ENCODE peak calls at places on chromosomes 13 and 19, in seven cellular contexts. I, M, T, N, B, K and P are unnamed samples.
A peak's percentile ranks its signal among the peaks of the same experiment; 100 is the strongest.

GRCh38 chr13:93080587-93080986 is 146.0 kb upstream of the GPC6 start:
- DNase-seq in I (no peak), M (no peak), T (no peak), N (no peak), B (no peak), K (no peak), P (no peak)

GRCh38 chr19:4369888-4370260 is 26.5 kb downstream of the MPND start:
- DNase-seq in I (no peak), M (no peak), T (peak; percentile 90), N (no peak), B (no peak), K (peak; percentile 63), P (peak; percentile 37)

GRCh38 chr19:4279530-4280422 is 710 bp downstream of the SHD start:
- DNase-seq in I (no peak), M (no peak), T (no peak), N (no peak), B (no peak), K (no peak), P (no peak)

GRCh38 chr13:76533251-76533650 is 353.0 kb downstream of the KCTD12 start:
- DNase-seq in I (no peak), M (no peak), T (no peak), N (no peak), B (no peak), K (no peak), P (no peak)

GRCh38 chr19:4371209-4371897 is 28.0 kb downstream of the MPND start:
- DNase-seq in I (no peak), M (no peak), T (no peak), N (no peak), B (no peak), K (no peak), P (peak; percentile 32)

GRCh38 chr13:29935309-29935981 is 85.0 kb upstream of the UBL3 start:
- DNase-seq in I (no peak), M (no peak), T (peak; percentile 93), N (no peak), B (no peak), K (no peak), P (no peak)

GRCh38 chr13:112760931-112761330 is 71.1 kb downstream of the ATP11A start:
- DNase-seq in I (no peak), M (no peak), T (no peak), N (no peak), B (no peak), K (no peak), P (no peak)

GRCh38 chr19:44644391-44645016 is 794 bp downstream of the PVR start:
- DNase-seq in I (no peak), M (no peak), T (peak; percentile 32), N (no peak), B (no peak), K (peak; percentile 50), P (peak; percentile 41)

GRCh38 chr19:3276341-3276799 is 51.9 kb downstream of the CELF5 start:
- DNase-seq in I (no peak), M (no peak), T (peak; percentile 69), N (no peak), B (peak; percentile 29), K (peak; percentile 98), P (peak; percentile 78)

GRCh38 chr13:65656740-65657329 is 1573.3 kb downstream of the PCDH9 start:
- DNase-seq in I (no peak), M (no peak), T (no peak), N (no peak), B (no peak), K (no peak), P (no peak)

GRCh38 chr19:3544742-3545668 is 6.0 kb downstream of the TEKTIP1 start:
- DNase-seq in I (no peak), M (peak; percentile 69), T (peak; percentile 85), N (no peak), B (peak; percentile 80), K (peak; percentile 93), P (peak; percentile 89)

GRCh38 chr19:28619842-28620429 is 593.0 kb downstream of the UQCRFS1 start:
- DNase-seq in I (no peak), M (no peak), T (no peak), N (no peak), B (no peak), K (no peak), P (no peak)

GRCh38 chr13:78241278-78241919 is 322.8 kb upstream of the EDNRB start:
- DNase-seq in I (no peak), M (no peak), T (peak; percentile 45), N (no peak), B (peak; percentile 30), K (peak; percentile 73), P (peak; percentile 69)

GRCh38 chr13:36706755-36707154 is 32.9 kb downstream of the SERTM1 start:
- DNase-seq in I (no peak), M (no peak), T (no peak), N (no peak), B (no peak), K (no peak), P (no peak)

GRCh38 chr13:32695602-32696250 is 109.5 kb downstream of the PDS5B start:
- DNase-seq in I (no peak), M (no peak), T (no peak), N (no peak), B (no peak), K (no peak), P (no peak)

GRCh38 chr13:83732755-83733154 is 149.5 kb downstream of the SLITRK1 start:
- DNase-seq in I (no peak), M (no peak), T (no peak), N (no peak), B (no peak), K (no peak), P (no peak)

GRCh38 chr13:23615677-23616076 is 45.5 kb downstream of the TNFRSF19 start:
- DNase-seq in I (no peak), M (no peak), T (no peak), N (no peak), B (no peak), K (no peak), P (no peak)

GRCh38 chr19:52007436-52007804 is 591 bp downstream of the ZNF615 start:
- DNase-seq in I (no peak), M (no peak), T (peak; percentile 12), N (no peak), B (no peak), K (peak; percentile 27), P (peak; percentile 13)

GRCh38 chr13:112567161-112567862 is 20.6 kb downstream of the TUBGCP3 start:
- DNase-seq in I (no peak), M (no peak), T (no peak), N (no peak), B (no peak), K (no peak), P (no peak)

GRCh38 chr19:48618916-48619691 is at the start of the genes RPL18 and SPHK2:
- DNase-seq in I (peak; percentile 100), M (peak; percentile 98), T (peak; percentile 98), N (peak; percentile 99), B (peak; percentile 92), K (peak; percentile 96), P (peak; percentile 95)
- TF ChIP-seq CTCF in I (no peak), M (peak; percentile 31), T (no peak), N (no peak), B (no peak), K (no peak), P (no peak)

GRCh38 chr13:110157718-110158117 is 149.2 kb downstream of the COL4A1 start:
- DNase-seq in I (no peak), M (no peak), T (no peak), N (no peak), B (no peak), K (no peak), P (no peak)
- TF ChIP-seq CTCF in I (no peak), M (no peak), T (no peak), N (no peak), B (no peak), K (no peak), P (no peak)

GRCh38 chr19:40200352-40201099 is 9.3 kb downstream of the MAP3K10 start:
- DNase-seq in I (no peak), M (no peak), T (no peak), N (no peak), B (no peak), K (no peak), P (no peak)
- TF ChIP-seq CTCF in I (no peak), M (no peak), T (no peak), N (no peak), B (no peak), K (no peak), P (no peak)

GRCh38 chr13:72384186-72384823 is 343.1 kb downstream of the MZT1 start:
- DNase-seq in I (no peak), M (no peak), T (no peak), N (no peak), B (no peak), K (no peak), P (no peak)
- TF ChIP-seq CTCF in I (no peak), M (no peak), T (no peak), N (no peak), B (no peak), K (no peak), P (no peak)

GRCh38 chr19:1512671-1513491 is at the start of gene ADAMTSL5:
- DNase-seq in I (no peak), M (peak; percentile 72), T (peak; percentile 82), N (peak; percentile 32), B (no peak), K (peak; percentile 45), P (peak; percentile 51)
- TF ChIP-seq CTCF in I (no peak), M (no peak), T (no peak), N (no peak), B (peak; percentile 44), K (no peak), P (no peak)

GRCh38 chr19:40383668-40384248 is 6.2 kb downstream of the HIPK4 start:
- DNase-seq in I (no peak), M (no peak), T (no peak), N (no peak), B (no peak), K (no peak), P (no peak)

GRCh38 chr19:40378509-40378908 is 11.5 kb downstream of the HIPK4 start:
- DNase-seq in I (no peak), M (no peak), T (no peak), N (no peak), B (no peak), K (no peak), P (no peak)

GRCh38 chr19:40379446-40380198 is 10.4 kb downstream of the HIPK4 start:
- DNase-seq in I (no peak), M (no peak), T (no peak), N (no peak), B (no peak), K (no peak), P (no peak)

GRCh38 chr19:40380199-40381037 is 9.6 kb downstream of the HIPK4 start:
- DNase-seq in I (no peak), M (no peak), T (no peak), N (no peak), B (no peak), K (no peak), P (no peak)

DNA sequence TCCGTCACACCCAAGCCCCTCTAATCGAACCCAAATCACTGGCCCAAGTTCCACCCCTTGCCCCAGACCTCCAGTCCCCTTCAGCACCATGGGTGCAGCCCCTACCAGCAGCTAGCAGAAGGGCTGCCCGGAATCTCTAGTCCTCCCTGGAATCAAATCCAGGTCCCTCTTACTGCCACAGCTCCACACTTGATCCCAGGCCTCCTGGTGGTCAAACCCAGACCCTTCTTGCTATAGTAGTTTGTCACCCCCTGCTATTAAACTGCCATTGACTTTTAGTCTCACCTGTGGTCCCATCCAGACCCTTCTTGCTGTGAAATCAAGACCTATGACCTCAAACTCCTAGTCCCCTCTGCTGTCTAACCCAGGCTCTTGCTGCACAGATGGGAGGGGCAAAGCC is 8.7 kb downstream of the HIPK4 start:
- DNase-seq in I (no peak), M (no peak), T (no peak), N (no peak), B (no peak), K (no peak), P (no peak)
- TF ChIP-seq CTCF in I (no peak), M (no peak), T (no peak), N (no peak), B (peak; percentile 20), K (no peak), P (no peak)